ENCODE peak calls at places on chromosomes 16 and 17, in five cellular contexts. Q is OCI-LY7, O is lower lobe of right lung, S is A673, A is IMR-90. I is an unnamed sample. For H3K36me3 and H3K4me1, the result is how much of the 10 kb centered on the place peaks cover.

GRCh38 chr16:84869464-84869863 is 49.7 kb downstream of the CRISPLD2 start:
- DNase-seq in Q (no peak), O (no peak), S (no peak), A (no peak), I (no peak)

GRCh38 chr17:80605326-80606066 is 60.9 kb downstream of the RPTOR start:
- DNase-seq in Q (peak), O (no peak), S (no peak), A (peak), I (no peak)

GRCh38 chr17:7497228-7497627 is 13.1 kb downstream of the POLR2A start:
- DNase-seq in Q (no peak), O (no peak), S (no peak), A (no peak), I (no peak)

GRCh38 chr16:17603614-17604013 is 132.9 kb upstream of the XYLT1 start:
- DNase-seq in Q (no peak), O (no peak), S (no peak), A (no peak), I (no peak)

GRCh38 chr17:30346211-30346831 is 12.5 kb upstream of the TMIGD1 start:
- DNase-seq in Q (no peak), O (no peak), S (no peak), A (no peak), I (no peak)

GRCh38 chr17:63082273-63082861 is 116.3 kb downstream of the TANC2 start:
- DNase-seq in Q (no peak), O (no peak), S (peak), A (peak), I (no peak)

GRCh38 chr16:84839054-84839453 is 19.3 kb downstream of the CRISPLD2 start:
- DNase-seq in Q (no peak), O (peak), S (no peak), A (peak), I (no peak)

GRCh38 chr16:67967956-67968439 is 439 bp downstream of the SLC12A4 start:
- DNase-seq in Q (peak), O (no peak), S (peak), A (peak), I (peak)

GRCh38 chr16:85274924-85275323 is 162.7 kb upstream of the CIBAR2 start:
- DNase-seq in Q (no peak), O (no peak), S (no peak), A (no peak), I (no peak)

GRCh38 chr17:18184143-18185007 is 747 bp downstream of the ALKBH5 start:
- DNase-seq in Q (peak), O (peak), S (peak), A (peak), I (peak)

GRCh38 chr17:28957277-28957991 is 6.1 kb upstream of the PHF12 start:
- DNase-seq in Q (no peak), O (no peak), S (no peak), A (no peak), I (no peak)

GRCh38 chr17:44741316-44741715 is 17.5 kb upstream of the ADAM11 start:
- DNase-seq in Q (no peak), O (no peak), S (no peak), A (no peak), I (no peak)
- H3K36me3 ChIP-seq in Q (under half), O (under half), S (under half), A (under half), I (under half)

DNA sequence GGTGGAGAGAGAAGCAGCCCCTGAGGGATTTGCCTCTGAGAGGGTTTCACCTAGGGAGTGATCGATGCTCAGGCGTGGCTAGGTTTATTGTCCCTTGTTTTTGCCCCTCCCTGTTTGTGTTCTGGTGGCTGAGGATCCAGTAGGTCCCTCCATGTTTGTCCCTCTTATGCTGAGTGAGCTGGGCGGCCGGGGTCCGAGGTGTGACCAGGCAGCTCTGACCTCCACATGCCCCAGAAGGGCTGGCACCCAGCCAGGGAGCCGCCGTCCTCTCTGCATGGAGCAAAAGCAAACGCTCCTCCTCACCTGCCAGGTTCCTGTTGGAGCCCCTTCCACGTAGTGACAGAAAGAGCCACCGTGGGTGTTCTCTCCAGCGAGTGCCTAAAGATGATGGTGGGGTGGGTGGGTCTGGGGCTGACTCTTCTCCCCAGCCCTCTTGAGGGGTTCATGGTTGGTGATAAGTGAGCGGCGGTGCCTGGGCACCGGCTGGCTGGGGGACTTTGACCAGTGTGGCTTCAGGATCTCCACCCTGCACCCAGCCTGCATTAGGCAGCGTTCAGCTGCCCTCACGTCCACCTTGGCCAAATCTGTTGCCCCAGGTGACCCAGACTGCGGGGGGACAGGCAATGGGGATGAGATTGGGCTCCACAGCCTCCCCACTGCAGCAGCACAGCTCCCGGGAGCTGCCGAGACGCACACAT is 14.1 kb upstream of the NUDT16L1 start:
- DNase-seq in Q (no peak), O (peak), S (no peak), A (no peak), I (no peak)
- H3K27ac ChIP-seq in Q (no peak), O (peak), S (peak), A (peak), I (no peak)

GRCh38 chr17:1398028-1398427 is 2.0 kb downstream of the YWHAE start:
- DNase-seq in Q (no peak), O (no peak), S (no peak), A (peak), I (no peak)

GRCh38 chr17:1402268-1402598 is 2.2 kb upstream of the YWHAE start:
- DNase-seq in Q (no peak), O (no peak), S (no peak), A (no peak), I (no peak)

GRCh38 chr17:1399366-1399678 is 700 bp downstream of the YWHAE start:
- DNase-seq in Q (peak), O (peak), S (no peak), A (no peak), I (no peak)

GRCh38 chr17:1398900-1399299 is 1.1 kb downstream of the YWHAE start:
- DNase-seq in Q (peak), O (no peak), S (peak), A (peak), I (no peak)

GRCh38 chr17:1399679-1400512 is at the start of gene YWHAE:
- DNase-seq in Q (peak), O (peak), S (peak), A (peak), I (peak)
- H3K4me1 ChIP-seq in Q (under half), O (under half), S (under half), A (under half), I (under half)

GRCh38 chr16:24552705-24553104 is 13.3 kb downstream of the RBBP6 start:
- DNase-seq in Q (no peak), O (no peak), S (no peak), A (no peak), I (no peak)
- H3K36me3 ChIP-seq in Q (half or more), O (half or more), S (half or more), A (under half), I (under half)

DNA sequence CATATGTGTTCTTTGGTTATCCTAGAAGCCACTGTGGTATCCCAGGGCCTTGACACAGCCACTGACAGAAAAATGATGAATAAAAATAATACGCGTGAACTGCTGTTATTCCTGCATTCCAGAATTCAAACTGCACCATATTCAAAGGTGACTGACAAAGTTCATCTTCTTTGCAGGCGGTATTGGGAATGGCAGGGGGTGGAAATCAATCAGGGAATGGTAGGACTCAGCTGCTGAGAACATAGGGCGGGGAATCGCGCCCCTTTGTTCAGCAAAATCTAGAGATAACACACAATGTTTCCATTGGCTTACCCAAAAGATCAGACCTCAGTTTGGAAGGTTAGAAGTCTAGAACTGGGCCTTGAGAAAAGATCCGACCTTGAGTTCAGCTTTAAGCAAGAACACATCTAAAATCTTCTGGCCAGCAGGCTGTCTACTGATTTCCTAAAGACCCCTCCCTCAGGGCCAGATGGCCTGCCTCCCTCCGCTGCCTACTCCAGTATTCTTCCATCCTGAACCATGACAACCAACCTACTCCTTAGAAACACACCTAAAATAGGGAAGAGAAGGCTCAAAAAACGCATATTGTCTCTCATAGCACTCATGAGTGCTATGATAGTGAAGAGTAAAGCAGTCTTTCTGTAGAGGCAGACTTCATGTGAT is 34.1 kb downstream of the CDK5R1 start:
- DNase-seq in Q (no peak), O (no peak), S (no peak), A (no peak), I (no peak)
- H3K27ac ChIP-seq in Q (no peak), O (no peak), S (no peak), A (no peak), I (peak)

I was measured in naive thymus-derived CD4-positive, alpha-beta T cell.